ENCODE peak calls at places on chromosomes 11 and 22, in seven cellular contexts. One of them, this sample, is unnamed.

GRCh38 chr11:10584071-10584501 is 15.6 kb upstream of the LYVE1 start:
- DNase-seq in activated gamma-delta T cell treated with Interleukin-2 at 50 U/mL for 16 hours: no peak
- DNase-seq in posterior cingulate gyrus: no peak
- DNase-seq in HEK293T: no peak
- DNase-seq in HT1080: no peak
- DNase-seq in foreskin fibroblast: no peak
- DNase-seq in glomerular endothelial cell: no peak
- DNase-seq in this sample: no peak

GRCh38 chr11:96341237-96342130 is 1.5 kb downstream of the MAML2 start:
- DNase-seq in activated gamma-delta T cell treated with Interleukin-2 at 50 U/mL for 16 hours: peak; percentile 68
- DNase-seq in posterior cingulate gyrus: peak; percentile 28
- DNase-seq in HEK293T: no peak
- DNase-seq in HT1080: peak; percentile 62
- DNase-seq in foreskin fibroblast: no peak
- DNase-seq in glomerular endothelial cell: no peak
- DNase-seq in this sample: peak; percentile 60

GRCh38 chr11:19642185-19642591 is 70.4 kb upstream of the NAV2 start:
- DNase-seq in activated gamma-delta T cell treated with Interleukin-2 at 50 U/mL for 16 hours: no peak
- DNase-seq in posterior cingulate gyrus: no peak
- DNase-seq in HEK293T: no peak
- DNase-seq in HT1080: no peak
- DNase-seq in foreskin fibroblast: peak; percentile 55
- DNase-seq in glomerular endothelial cell: no peak
- DNase-seq in this sample: no peak

GRCh38 chr22:20885017-20885556 is 26.3 kb downstream of the SNAP29 start:
- DNase-seq in activated gamma-delta T cell treated with Interleukin-2 at 50 U/mL for 16 hours: no peak
- DNase-seq in posterior cingulate gyrus: no peak
- DNase-seq in HEK293T: no peak
- DNase-seq in HT1080: no peak
- DNase-seq in foreskin fibroblast: no peak
- DNase-seq in glomerular endothelial cell: no peak
- DNase-seq in this sample: no peak

GRCh38 chr11:123569387-123569786 is 85.0 kb downstream of the SCN3B start:
- DNase-seq in activated gamma-delta T cell treated with Interleukin-2 at 50 U/mL for 16 hours: no peak
- DNase-seq in posterior cingulate gyrus: no peak
- DNase-seq in HEK293T: no peak
- DNase-seq in HT1080: no peak
- DNase-seq in foreskin fibroblast: no peak
- DNase-seq in glomerular endothelial cell: no peak
- DNase-seq in this sample: no peak

GRCh38 chr22:46791201-46791731 is 28.8 kb downstream of the TBC1D22A start:
- DNase-seq in activated gamma-delta T cell treated with Interleukin-2 at 50 U/mL for 16 hours: peak; percentile 83
- DNase-seq in posterior cingulate gyrus: no peak
- DNase-seq in HEK293T: no peak
- DNase-seq in HT1080: peak; percentile 90
- DNase-seq in foreskin fibroblast: peak; percentile 39
- DNase-seq in glomerular endothelial cell: no peak
- DNase-seq in this sample: peak; percentile 76

GRCh38 chr11:100939581-100939980 is 190.0 kb downstream of the PGR start:
- DNase-seq in activated gamma-delta T cell treated with Interleukin-2 at 50 U/mL for 16 hours: no peak
- DNase-seq in posterior cingulate gyrus: no peak
- DNase-seq in HEK293T: no peak
- DNase-seq in HT1080: no peak
- DNase-seq in foreskin fibroblast: no peak
- DNase-seq in glomerular endothelial cell: no peak
- DNase-seq in this sample: no peak

GRCh38 chr22:25628494-25628893 is 64.0 kb downstream of the GRK3 start:
- DNase-seq in activated gamma-delta T cell treated with Interleukin-2 at 50 U/mL for 16 hours: no peak
- DNase-seq in posterior cingulate gyrus: no peak
- DNase-seq in HEK293T: no peak
- DNase-seq in HT1080: no peak
- DNase-seq in foreskin fibroblast: no peak
- DNase-seq in glomerular endothelial cell: no peak
- DNase-seq in this sample: no peak

GRCh38 chr11:62706841-62707240 is 383 bp downstream of the BSCL2 start:
- DNase-seq in activated gamma-delta T cell treated with Interleukin-2 at 50 U/mL for 16 hours: no peak
- DNase-seq in posterior cingulate gyrus: no peak
- DNase-seq in HEK293T: no peak
- DNase-seq in HT1080: no peak
- DNase-seq in foreskin fibroblast: no peak
- DNase-seq in glomerular endothelial cell: no peak
- DNase-seq in this sample: no peak

GRCh38 chr11:38256436-38256835 is 1658.4 kb upstream of the RAG2 start:
- DNase-seq in activated gamma-delta T cell treated with Interleukin-2 at 50 U/mL for 16 hours: no peak
- DNase-seq in posterior cingulate gyrus: no peak
- DNase-seq in HEK293T: no peak
- DNase-seq in HT1080: no peak
- DNase-seq in foreskin fibroblast: no peak
- DNase-seq in glomerular endothelial cell: no peak
- DNase-seq in this sample: no peak

GRCh38 chr11:93169950-93170561 is 27.7 kb downstream of the SLC36A4 start:
- DNase-seq in activated gamma-delta T cell treated with Interleukin-2 at 50 U/mL for 16 hours: no peak
- DNase-seq in posterior cingulate gyrus: no peak
- DNase-seq in HEK293T: no peak
- DNase-seq in HT1080: peak; percentile 6
- DNase-seq in foreskin fibroblast: peak; percentile 7
- DNase-seq in glomerular endothelial cell: peak; percentile 22
- DNase-seq in this sample: no peak

GRCh38 chr11:27719575-27719925 is 19.3 kb upstream of the BDNF start:
- DNase-seq in activated gamma-delta T cell treated with Interleukin-2 at 50 U/mL for 16 hours: no peak
- DNase-seq in posterior cingulate gyrus: no peak
- DNase-seq in HEK293T: no peak
- DNase-seq in HT1080: no peak
- DNase-seq in foreskin fibroblast: no peak
- DNase-seq in glomerular endothelial cell: no peak
- DNase-seq in this sample: no peak

This sample was measured in natural killer cell.